ENCODE peak calls at places on chromosomes 5 and 9, in six cellular contexts. One of them, this sample, is unnamed.

GRCh38 chr9:114005371-114006154 is 72.5 kb downstream of the AMBP start:
- DNase-seq in thoracic aorta: no peak
- DNase-seq in PC-9: no peak
- DNase-seq in fibroblast of mammary gland: no peak
- DNase-seq in spleen: peak; percentile 43
- DNase-seq in OCI-LY7: no peak
- DNase-seq in this sample: no peak

GRCh38 chr9:77019010-77019809 is at the start of gene FOXB2:
- DNase-seq in spleen: no peak
- DNase-seq in OCI-LY7: no peak
- DNase-seq in PC-9: no peak
- DNase-seq in fibroblast of mammary gland: no peak
- DNase-seq in thoracic aorta: no peak
- DNase-seq in this sample: no peak

GRCh38 chr5:17019324-17019723 is 83.2 kb upstream of the MYO10 start:
- DNase-seq in OCI-LY7: no peak
- DNase-seq in PC-9: no peak
- DNase-seq in fibroblast of mammary gland: peak; percentile 27
- DNase-seq in spleen: no peak
- DNase-seq in thoracic aorta: no peak
- DNase-seq in this sample: peak; percentile 19

GRCh38 chr5:10036136-10036535 is 213.6 kb downstream of the ATPSCKMT start:
- DNase-seq in fibroblast of mammary gland: peak; percentile 61
- DNase-seq in OCI-LY7: no peak
- DNase-seq in spleen: no peak
- DNase-seq in PC-9: peak; percentile 50
- DNase-seq in thoracic aorta: no peak
- DNase-seq in this sample: peak; percentile 68

GRCh38 chr9:3401556-3401955 is 124.2 kb downstream of the RFX3 start:
- DNase-seq in fibroblast of mammary gland: no peak
- DNase-seq in spleen: no peak
- DNase-seq in thoracic aorta: no peak
- DNase-seq in OCI-LY7: no peak
- DNase-seq in PC-9: no peak
- DNase-seq in this sample: peak; percentile 8

GRCh38 chr5:135593886-135594285 is 15.1 kb upstream of the CXCL14 start:
- DNase-seq in PC-9: no peak
- DNase-seq in OCI-LY7: no peak
- DNase-seq in thoracic aorta: no peak
- DNase-seq in spleen: no peak
- DNase-seq in fibroblast of mammary gland: no peak
- DNase-seq in this sample: no peak

GRCh38 chr5:169744336-169744735 is 107.3 kb downstream of the DOCK2 start:
- DNase-seq in OCI-LY7: no peak
- DNase-seq in fibroblast of mammary gland: no peak
- DNase-seq in thoracic aorta: no peak
- DNase-seq in spleen: no peak
- DNase-seq in PC-9: no peak
- DNase-seq in this sample: peak; percentile 40

GRCh38 chr9:85740821-85741111 is 988 bp downstream of the AGTPBP1 start:
- DNase-seq in PC-9: no peak
- DNase-seq in spleen: no peak
- DNase-seq in fibroblast of mammary gland: peak; percentile 29
- DNase-seq in thoracic aorta: no peak
- DNase-seq in OCI-LY7: no peak
- DNase-seq in this sample: no peak

GRCh38 chr5:34734321-34734720 is 78.2 kb downstream of the RAI14 start:
- DNase-seq in PC-9: no peak
- DNase-seq in spleen: no peak
- DNase-seq in OCI-LY7: no peak
- DNase-seq in fibroblast of mammary gland: no peak
- DNase-seq in thoracic aorta: no peak
- DNase-seq in this sample: no peak

GRCh38 chr9:137390553-137391410 is 32.2 kb downstream of the EXD3 start:
- DNase-seq in fibroblast of mammary gland: no peak
- DNase-seq in spleen: no peak
- DNase-seq in thoracic aorta: no peak
- DNase-seq in PC-9: no peak
- DNase-seq in OCI-LY7: no peak
- DNase-seq in this sample: no peak

GRCh38 chr5:103133231-103133630 is 13.1 kb downstream of the PPIP5K2 start:
- DNase-seq in PC-9: no peak
- DNase-seq in fibroblast of mammary gland: no peak
- DNase-seq in thoracic aorta: no peak
- DNase-seq in OCI-LY7: no peak
- DNase-seq in spleen: no peak
- DNase-seq in this sample: no peak

GRCh38 chr9:83220737-83221136 is 157.8 kb upstream of the RASEF start:
- DNase-seq in spleen: no peak
- DNase-seq in thoracic aorta: no peak
- DNase-seq in PC-9: peak; percentile 91
- DNase-seq in fibroblast of mammary gland: peak; percentile 67
- DNase-seq in OCI-LY7: no peak
- DNase-seq in this sample: peak; percentile 84

GRCh38 chr5:123283031-123283430 is 140.2 kb downstream of the CEP120 start:
- DNase-seq in fibroblast of mammary gland: peak; percentile 54
- DNase-seq in PC-9: no peak
- DNase-seq in OCI-LY7: no peak
- DNase-seq in thoracic aorta: no peak
- DNase-seq in spleen: no peak
- DNase-seq in this sample: peak; percentile 49

GRCh38 chr5:145931718-145932117 is 4.7 kb upstream of the SH3RF2 start:
- DNase-seq in spleen: no peak
- DNase-seq in PC-9: no peak
- DNase-seq in thoracic aorta: no peak
- DNase-seq in fibroblast of mammary gland: no peak
- DNase-seq in OCI-LY7: no peak
- DNase-seq in this sample: peak; percentile 6

GRCh38 chr9:687034-687785 is 154.3 kb upstream of the DMRT1 start:
- DNase-seq in spleen: no peak
- DNase-seq in OCI-LY7: no peak
- DNase-seq in fibroblast of mammary gland: no peak
- DNase-seq in PC-9: no peak
- DNase-seq in thoracic aorta: no peak
- DNase-seq in this sample: peak; percentile 11

GRCh38 chr9:122807271-122807900 is 7.5 kb downstream of the OR1K1 start:
- DNase-seq in thoracic aorta: no peak
- DNase-seq in OCI-LY7: no peak
- DNase-seq in spleen: no peak
- DNase-seq in fibroblast of mammary gland: peak; percentile 67
- DNase-seq in PC-9: no peak
- DNase-seq in this sample: peak; percentile 77

GRCh38 chr5:60178101-60178500 is 284.6 kb upstream of the PDE4D start:
- DNase-seq in spleen: no peak
- DNase-seq in thoracic aorta: no peak
- DNase-seq in PC-9: no peak
- DNase-seq in OCI-LY7: no peak
- DNase-seq in fibroblast of mammary gland: no peak
- DNase-seq in this sample: no peak

GRCh38 chr9:124906966-124907365 is 33.9 kb downstream of the GOLGA1 start:
- DNase-seq in thoracic aorta: no peak
- DNase-seq in OCI-LY7: no peak
- DNase-seq in fibroblast of mammary gland: no peak
- DNase-seq in spleen: no peak
- DNase-seq in PC-9: no peak
- DNase-seq in this sample: no peak

GRCh38 chr9:111898331-111899096 is 1.9 kb downstream of the UGCG start:
- DNase-seq in fibroblast of mammary gland: no peak
- DNase-seq in thoracic aorta: no peak
- DNase-seq in OCI-LY7: no peak
- DNase-seq in spleen: no peak
- DNase-seq in PC-9: no peak
- DNase-seq in this sample: peak; percentile 48

GRCh38 chr5:92514901-92515300 is 1066.1 kb downstream of the NR2F1-AS1 start:
- DNase-seq in spleen: no peak
- DNase-seq in OCI-LY7: no peak
- DNase-seq in thoracic aorta: no peak
- DNase-seq in PC-9: no peak
- DNase-seq in fibroblast of mammary gland: no peak
- DNase-seq in this sample: no peak

GRCh38 chr5:65021527-65022226 is 252.9 kb downstream of the CWC27 start:
- DNase-seq in OCI-LY7: peak; percentile 62
- DNase-seq in PC-9: no peak
- DNase-seq in spleen: no peak
- DNase-seq in thoracic aorta: no peak
- DNase-seq in fibroblast of mammary gland: no peak
- DNase-seq in this sample: no peak

DNA sequence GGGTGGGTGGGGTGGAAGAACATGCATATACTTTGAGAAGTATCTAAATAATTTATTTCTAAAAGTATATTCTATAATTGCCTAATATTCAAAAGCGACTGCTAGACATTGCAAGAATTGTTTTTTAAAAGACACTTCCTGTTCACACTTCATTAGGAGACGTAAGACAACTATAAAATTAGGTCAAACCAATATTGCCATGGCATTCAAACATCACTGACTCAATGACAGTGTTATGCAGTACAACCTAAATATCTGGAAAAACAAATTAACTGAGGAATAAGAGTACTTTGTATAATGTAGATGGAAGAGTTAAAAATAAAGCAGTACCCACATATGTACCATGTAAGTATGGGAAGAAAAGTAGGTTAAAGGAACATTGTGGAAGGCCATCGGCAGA is 4.5 kb downstream of the CCNH start:
- DNase-seq in OCI-LY7: no peak
- DNase-seq in PC-9: no peak
- DNase-seq in spleen: no peak
- DNase-seq in thoracic aorta: no peak
- DNase-seq in fibroblast of mammary gland: no peak
- DNase-seq in this sample: no peak
- H3K4me3 ChIP-seq in OCI-LY7: no peak overlapping the region
- H3K4me3 ChIP-seq in PC-9: no peak overlapping the region
- H3K4me3 ChIP-seq in spleen: no peak overlapping the region
- H3K4me3 ChIP-seq in thoracic aorta: no peak overlapping the region
- H3K4me3 ChIP-seq in fibroblast of mammary gland: no peak overlapping the region
- H3K4me3 ChIP-seq in this sample: no peak overlapping the region

DNA sequence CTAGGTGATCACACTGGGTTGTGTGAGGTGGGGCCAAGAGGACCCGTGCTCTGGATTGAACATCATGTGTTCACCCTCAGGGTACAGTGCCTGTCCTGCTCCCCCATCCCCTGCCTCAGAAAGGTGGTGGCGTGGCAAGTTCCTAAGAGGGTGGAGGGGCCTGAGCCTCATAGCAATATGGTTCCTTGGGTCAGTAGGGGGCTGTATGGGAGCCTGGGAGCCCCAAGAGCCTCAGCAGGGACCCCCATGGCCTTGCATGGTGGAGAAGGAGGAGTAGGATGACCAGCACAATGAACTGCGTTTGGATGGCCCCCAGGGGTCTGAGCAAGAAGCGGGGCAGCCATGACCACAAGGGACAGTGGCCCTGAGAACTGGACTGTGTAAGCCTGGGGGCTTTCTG is 89.6 kb upstream of the SHB start:
- DNase-seq in fibroblast of mammary gland: no peak
- DNase-seq in OCI-LY7: no peak
- DNase-seq in PC-9: no peak
- DNase-seq in thoracic aorta: no peak
- DNase-seq in spleen: no peak
- DNase-seq in this sample: no peak
- H3K4me3 ChIP-seq in fibroblast of mammary gland: no peak overlapping the region
- H3K4me3 ChIP-seq in OCI-LY7: no peak overlapping the region
- H3K4me3 ChIP-seq in PC-9: no peak overlapping the region
- H3K4me3 ChIP-seq in thoracic aorta: no peak overlapping the region
- H3K4me3 ChIP-seq in spleen: no peak overlapping the region
- H3K4me3 ChIP-seq in this sample: no peak overlapping the region

DNA sequence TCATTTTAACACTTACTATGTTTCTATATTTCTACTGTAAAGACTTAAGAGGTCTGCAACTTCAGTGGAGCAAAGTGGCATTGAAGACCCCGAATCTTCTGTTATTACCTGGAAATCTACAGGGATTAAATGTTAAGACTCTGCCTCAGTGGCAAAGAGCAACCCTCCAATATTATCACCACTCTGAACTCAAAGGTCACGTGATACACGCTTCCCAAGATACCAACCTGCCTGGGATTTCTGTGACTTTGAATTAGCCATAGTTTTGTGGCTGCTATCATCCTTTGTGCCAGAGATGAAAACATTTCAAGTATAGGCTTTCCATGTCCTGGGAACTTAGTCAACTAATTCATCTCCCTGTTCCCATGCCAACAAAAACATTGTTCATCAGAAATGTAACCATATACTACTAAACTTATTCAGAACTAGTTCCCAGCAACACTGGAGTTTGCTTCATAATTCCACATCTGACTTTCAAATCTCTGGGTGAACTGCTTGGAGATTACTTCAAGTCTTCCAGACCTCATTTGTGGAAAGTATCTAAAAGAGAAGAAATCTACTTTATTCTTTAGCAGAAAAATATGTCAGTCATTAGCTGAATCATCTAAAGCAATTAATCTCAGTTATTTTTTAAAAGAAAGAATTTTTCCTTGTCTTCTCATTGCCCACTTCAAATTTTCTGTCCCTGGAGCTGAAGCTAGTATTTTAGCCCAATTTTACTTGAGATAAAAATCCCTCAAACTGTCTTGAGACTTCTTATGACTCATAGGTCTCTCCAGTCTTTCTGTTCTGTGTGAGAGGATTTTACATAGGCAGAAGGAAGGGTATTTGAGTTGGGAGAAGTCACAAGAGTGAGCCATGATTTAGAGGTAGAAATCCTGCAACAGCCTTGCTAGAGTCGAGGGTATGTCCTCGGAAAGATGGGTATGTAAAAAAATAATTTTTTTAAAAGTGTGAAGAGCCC is 83.0 kb downstream of the ZNF462 start:
- DNase-seq in fibroblast of mammary gland: peak; percentile 94
- DNase-seq in spleen: no peak
- DNase-seq in OCI-LY7: no peak
- DNase-seq in PC-9: no peak
- DNase-seq in thoracic aorta: no peak
- DNase-seq in this sample: peak; percentile 87
- H3K4me3 ChIP-seq in fibroblast of mammary gland: no peak overlapping the region
- H3K4me3 ChIP-seq in spleen: no peak overlapping the region
- H3K4me3 ChIP-seq in OCI-LY7: no peak overlapping the region
- H3K4me3 ChIP-seq in PC-9: no peak overlapping the region
- H3K4me3 ChIP-seq in thoracic aorta: no peak overlapping the region
- H3K4me3 ChIP-seq in this sample: no peak overlapping the region

DNA sequence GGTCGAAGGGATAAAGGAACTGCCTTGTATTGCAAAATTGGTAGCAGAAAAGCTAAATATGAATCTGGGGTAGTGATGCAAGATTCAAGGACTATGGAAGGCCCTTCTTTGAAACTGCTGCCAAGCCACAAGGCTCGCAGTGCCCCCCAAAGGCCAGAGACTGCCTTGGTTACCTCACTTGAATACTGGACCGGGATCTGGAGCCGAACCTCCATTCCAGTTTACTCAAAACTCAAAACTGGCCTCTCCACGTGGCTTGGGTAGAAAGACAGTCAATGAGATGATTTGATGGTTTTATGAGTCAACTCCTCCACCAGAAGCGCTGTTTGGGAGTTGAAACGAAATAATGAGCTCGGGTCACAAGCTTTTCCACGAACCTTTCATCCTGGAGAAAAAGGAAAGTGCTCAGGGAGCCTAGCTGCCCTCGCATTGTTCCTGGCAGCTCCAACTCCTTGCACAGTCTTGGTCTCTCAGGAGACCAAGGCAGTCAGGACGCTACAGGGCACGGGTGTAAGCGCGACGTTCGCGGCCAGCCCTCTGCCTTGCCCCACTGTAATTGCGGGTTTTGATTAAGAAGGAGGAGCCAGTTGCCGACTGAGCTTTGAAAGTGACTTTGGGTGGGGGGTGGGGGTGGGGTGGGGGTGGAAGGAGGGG is 2.8 kb downstream of the ST8SIA4 start:
- DNase-seq in PC-9: no peak
- DNase-seq in fibroblast of mammary gland: peak; percentile 25
- DNase-seq in thoracic aorta: no peak
- DNase-seq in OCI-LY7: peak; percentile 80
- DNase-seq in spleen: peak; percentile 88
- DNase-seq in this sample: peak; percentile 39
- H3K4me3 ChIP-seq in PC-9: peak overlapping the region; percentile 65
- H3K4me3 ChIP-seq in fibroblast of mammary gland: peak overlapping the region; percentile 45
- H3K4me3 ChIP-seq in thoracic aorta: peak overlapping the region; percentile 65
- H3K4me3 ChIP-seq in OCI-LY7: peak overlapping the region; percentile 87
- H3K4me3 ChIP-seq in spleen: peak overlapping the region; percentile 69
- H3K4me3 ChIP-seq in this sample: peak overlapping the region; percentile 72

This sample was measured in GM23248.